ENCODE peak calls at places on chromosomes 11 and 22, in five cellular contexts. B, Q, P, D and J are unnamed samples.

GRCh38 chr22:44312766-44313165 is at the start of gene SHISAL1:
- DNase-seq in Q (no peak), B (no peak), D (no peak), P (no peak), J (no peak)

GRCh38 chr11:36312593-36312990 is 16.5 kb downstream of the PRR5L start:
- DNase-seq in D (no peak), B (no peak), Q (no peak), P (no peak), J (no peak)

GRCh38 chr22:25709758-25710157 is 32.2 kb upstream of the MYO18B start:
- DNase-seq in B (no peak), D (no peak), Q (no peak), P (peak), J (no peak)

GRCh38 chr11:17021550-17021949 is 7.3 kb upstream of the PLEKHA7 start:
- DNase-seq in Q (no peak), D (no peak), B (peak), P (no peak), J (peak)

GRCh38 chr11:112042161-112042960 is 17.2 kb downstream of the DLAT start:
- DNase-seq in D (peak), P (no peak), B (no peak), Q (peak), J (no peak)

GRCh38 chr22:49554296-49554625 is 273.4 kb downstream of the BRD1 start:
- DNase-seq in Q (no peak), D (no peak), P (no peak), B (no peak), J (no peak)

GRCh38 chr11:102603091-102603490 is 22.0 kb downstream of the MMP20 start:
- DNase-seq in B (no peak), P (no peak), Q (peak), D (no peak), J (no peak)

GRCh38 chr11:45208135-45208534 is 61.7 kb downstream of the PRDM11 start:
- DNase-seq in B (no peak), D (no peak), P (no peak), Q (no peak), J (no peak)

GRCh38 chr22:38397189-38398097 is 57.6 kb downstream of the KCNJ4 start:
- DNase-seq in P (no peak), D (no peak), B (no peak), Q (no peak), J (no peak)
- TF ChIP-seq JUND in P (no peak), D (no peak), B (no peak), Q (no peak), J (no peak)

GRCh38 chr22:30297276-30298004 is 8.1 kb upstream of the CASTOR1 start:
- DNase-seq in D (no peak), Q (no peak), B (no peak), P (no peak), J (no peak)
- TF ChIP-seq JUND in D (no peak), Q (no peak), B (no peak), P (no peak), J (no peak)

DNA sequence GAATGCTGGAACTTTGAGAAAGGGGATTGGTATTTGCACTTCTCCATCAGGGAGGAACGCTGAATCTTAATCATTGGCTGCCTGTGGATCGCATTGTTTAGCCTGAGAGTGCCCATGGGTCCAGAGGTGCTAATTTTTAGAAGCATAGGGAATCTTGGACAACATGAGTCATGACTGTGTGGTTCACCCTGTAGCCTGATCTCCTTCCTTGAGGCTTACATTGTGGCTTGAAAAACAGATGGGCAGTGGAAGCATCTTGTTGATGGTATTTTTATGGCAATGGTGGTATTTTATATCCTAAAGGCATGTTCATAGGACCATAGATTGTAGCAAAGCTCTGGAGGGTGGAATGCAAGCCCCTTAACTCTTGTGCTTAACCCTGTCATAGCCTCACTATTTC is 99.2 kb upstream of the DBX1 start:
- DNase-seq in P (no peak), B (no peak), D (no peak), Q (no peak), J (no peak)
- TF ChIP-seq JUND in P (no peak), B (no peak), D (no peak), Q (no peak), J (no peak)

GRCh38 chr11:66321606-66322005 is 4.8 kb upstream of the CD248 start:
- DNase-seq in P (no peak), B (no peak), D (no peak), Q (no peak), J (no peak)
- TF ChIP-seq JUND in P (no peak), B (no peak), D (no peak), Q (no peak), J (no peak)

DNA sequence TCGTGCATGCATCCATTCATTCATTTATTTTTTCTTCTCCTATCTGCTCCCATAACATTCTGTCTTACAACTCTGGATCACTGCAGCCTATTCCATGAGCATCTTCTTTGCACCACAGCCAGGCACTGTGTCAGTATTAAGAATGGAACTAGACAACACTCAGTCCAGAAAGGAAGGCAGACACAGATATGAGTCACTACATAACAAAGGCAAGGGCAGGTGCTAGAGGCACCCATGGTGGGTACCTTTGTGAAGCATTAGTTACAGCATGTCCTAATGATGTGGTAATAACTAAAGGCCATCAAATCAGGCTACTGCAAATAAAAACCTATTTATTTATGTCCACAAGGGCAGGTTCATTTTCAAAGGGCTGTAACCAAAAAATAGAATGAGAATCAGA is 28.1 kb downstream of the TENM4 start:
- DNase-seq in B (no peak), P (no peak), D (no peak), Q (no peak), J (no peak)
- TF ChIP-seq JUND in B (no peak), P (no peak), D (no peak), Q (no peak), J (no peak)

DNA sequence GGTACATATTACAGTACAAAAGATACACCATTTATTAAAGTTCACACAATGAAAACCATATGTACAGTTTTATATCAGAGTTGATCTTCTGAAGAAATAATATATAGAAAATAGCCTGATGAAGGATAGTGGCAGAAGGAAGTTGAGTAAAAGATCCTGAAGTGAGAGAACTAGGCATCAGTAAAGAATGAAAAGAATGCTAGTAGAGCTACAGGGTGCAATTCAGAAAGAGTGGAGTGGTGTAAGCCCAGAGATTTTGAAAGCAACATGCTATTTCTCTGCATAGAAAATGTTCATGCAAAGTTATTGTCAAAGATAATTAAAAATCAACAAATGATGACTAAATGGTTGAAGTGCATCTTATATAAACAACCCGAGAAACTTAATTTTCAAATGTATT is 1552.7 kb upstream of the TENM4 start:
- DNase-seq in Q (no peak), P (no peak), D (no peak), B (no peak), J (no peak)
- TF ChIP-seq JUND in Q (no peak), P (no peak), D (no peak), B (no peak), J (no peak)

GRCh38 chr11:110966131-110966530 is 253.9 kb upstream of the ARHGAP20 start:
- DNase-seq in P (no peak), Q (no peak), B (no peak), D (no peak), J (no peak)

GRCh38 chr11:110962907-110963306 is 250.7 kb upstream of the ARHGAP20 start:
- DNase-seq in P (no peak), D (no peak), B (peak), Q (no peak), J (no peak)

GRCh38 chr11:110955797-110956196 is 243.6 kb upstream of the ARHGAP20 start:
- DNase-seq in D (no peak), P (no peak), B (no peak), Q (no peak), J (no peak)

DNA sequence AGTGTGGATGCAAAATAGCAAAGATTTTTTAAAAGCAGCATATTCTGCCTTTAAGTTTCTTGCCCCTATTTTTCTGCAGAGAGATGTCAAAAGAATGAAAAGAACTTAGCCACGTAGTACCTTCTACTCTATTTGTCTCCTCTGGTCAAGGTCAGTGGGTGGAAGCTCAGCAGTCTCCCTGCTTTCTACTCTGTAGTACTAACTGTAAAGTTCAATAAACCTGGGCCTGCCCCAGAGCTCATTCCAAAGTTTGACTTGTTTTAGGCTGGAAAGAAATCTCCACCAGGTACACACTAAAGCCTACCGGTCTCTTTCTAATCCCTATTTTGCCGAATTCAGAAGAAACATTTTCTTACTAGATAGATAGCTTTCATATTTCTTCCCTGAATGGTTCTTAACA is 247.9 kb upstream of the ARHGAP20 start:
- DNase-seq in D (no peak), B (no peak), Q (no peak), P (no peak), J (no peak)
- TF ChIP-seq JUND in D (no peak), B (no peak), Q (no peak), P (no peak), J (no peak)

GRCh38 chr11:109037856-109038780 is 373.2 kb downstream of the DDX10 start:
- DNase-seq in P (no peak), B (no peak), Q (no peak), D (no peak), J (no peak)
- TF ChIP-seq JUND in P (no peak), B (peak), Q (no peak), D (no peak), J (no peak)

GRCh38 chr11:104736503-104736902 is 161.8 kb downstream of the CASP12 start:
- DNase-seq in P (no peak), Q (no peak), D (no peak), B (no peak), J (no peak)
- TF ChIP-seq JUND in P (no peak), Q (no peak), D (no peak), B (no peak), J (no peak)